ENCODE peak calls at places on chromosomes 2 and 18, in four cellular contexts. W, I, C and A are unnamed samples.
A peak's percentile ranks its signal among the peaks of the same experiment; 100 is the strongest.

GRCh38 chr2:61726456-61727209 is 127.2 kb downstream of the FAM161A start:
- DNase-seq in W (no peak), I (no peak), C (no peak), A (no peak)

GRCh38 chr18:35355140-35355618 is 11.0 kb upstream of the ZNF24 start:
- DNase-seq in W (peak; percentile 52), I (no peak), C (peak; percentile 85), A (peak; percentile 50)

GRCh38 chr2:121377676-121378075 is 92.7 kb upstream of the TFCP2L1 start:
- DNase-seq in W (no peak), I (no peak), C (no peak), A (no peak)

GRCh38 chr2:39107724-39108273 is 13.1 kb downstream of the SOS1 start:
- DNase-seq in W (no peak), I (no peak), C (no peak), A (no peak)

GRCh38 chr2:186889291-186889886 is 40.4 kb upstream of the ZSWIM2 start:
- DNase-seq in W (no peak), I (no peak), C (no peak), A (no peak)

GRCh38 chr2:165016772-165017411 is 61.6 kb upstream of the SLC38A11 start:
- DNase-seq in W (no peak), I (no peak), C (peak; percentile 48), A (peak; percentile 28)

GRCh38 chr18:8721716-8722115 is 16.4 kb downstream of the MTCL1 start:
- DNase-seq in W (no peak), I (no peak), C (peak; percentile 41), A (peak; percentile 56)

GRCh38 chr18:63869851-63870250 is 17.7 kb upstream of the SERPINB2 start:
- DNase-seq in W (no peak), I (no peak), C (no peak), A (no peak)

GRCh38 chr2:174846941-174847938 is 83.0 kb upstream of the CHRNA1 start:
- DNase-seq in W (peak; percentile 14), I (no peak), C (no peak), A (peak; percentile 20)

GRCh38 chr2:73162856-73163521 is 39.4 kb upstream of the NOTO start:
- DNase-seq in W (peak; percentile 32), I (no peak), C (no peak), A (no peak)

GRCh38 chr18:57915848-57916596 is 112.9 kb upstream of the ATP8B1 start:
- DNase-seq in W (peak; percentile 17), I (no peak), C (peak; percentile 17), A (no peak)

GRCh38 chr2:42923632-42924425 is 131.4 kb upstream of the HAAO start:
- DNase-seq in W (no peak), I (no peak), C (no peak), A (no peak)

GRCh38 chr2:94871226-94872087 is at the start of gene TEKT4:
- DNase-seq in W (no peak), I (no peak), C (no peak), A (peak; percentile 37)

GRCh38 chr2:84686783-84687442 is 170.6 kb downstream of the DNAH6 start:
- DNase-seq in W (no peak), I (no peak), C (peak; percentile 35), A (peak; percentile 27)

GRCh38 chr2:128217671-128218070 is 101.0 kb downstream of the HS6ST1 start:
- DNase-seq in W (no peak), I (no peak), C (no peak), A (no peak)

GRCh38 chr18:26474542-26474941 is 73.8 kb downstream of the KCTD1 start:
- DNase-seq in W (no peak), I (no peak), C (no peak), A (no peak)
- TF ChIP-seq POLR2AphosphoS2 in W (no peak), I (no peak), C (no peak), A (no peak)

GRCh38 chr2:234135750-234136221 is 85.3 kb downstream of the SPP2 start:
- DNase-seq in W (peak; percentile 36), I (peak; percentile 5), C (peak; percentile 64), A (peak; percentile 80)

GRCh38 chr2:234139755-234140154 is 89.3 kb downstream of the SPP2 start:
- DNase-seq in W (no peak), I (no peak), C (no peak), A (no peak)

GRCh38 chr2:234138836-234139235 is 88.3 kb downstream of the SPP2 start:
- DNase-seq in W (no peak), I (no peak), C (no peak), A (no peak)

GRCh38 chr2:234136461-234136860 is 86.0 kb downstream of the SPP2 start:
- DNase-seq in W (no peak), I (no peak), C (no peak), A (no peak)

GRCh38 chr2:234137400-234138014 is 87.0 kb downstream of the SPP2 start:
- DNase-seq in W (no peak), I (no peak), C (no peak), A (peak; percentile 21)
- TF ChIP-seq JUNB in W (no peak), I (no peak), C (no peak), A (peak; percentile 55)

GRCh38 chr18:48803518-48803917 is 147.2 kb downstream of the SMAD7 start:
- DNase-seq in W (peak; percentile 29), I (no peak), C (no peak), A (no peak)

GRCh38 chr18:48800877-48801727 is 149.7 kb downstream of the SMAD7 start:
- DNase-seq in W (no peak), I (peak; percentile 89), C (no peak), A (no peak)

GRCh38 chr18:48800479-48800876 is 150.3 kb downstream of the SMAD7 start:
- DNase-seq in W (no peak), I (no peak), C (no peak), A (no peak)

GRCh38 chr18:48802543-48803428 is 148.0 kb downstream of the SMAD7 start:
- DNase-seq in W (no peak), I (no peak), C (no peak), A (no peak)

DNA sequence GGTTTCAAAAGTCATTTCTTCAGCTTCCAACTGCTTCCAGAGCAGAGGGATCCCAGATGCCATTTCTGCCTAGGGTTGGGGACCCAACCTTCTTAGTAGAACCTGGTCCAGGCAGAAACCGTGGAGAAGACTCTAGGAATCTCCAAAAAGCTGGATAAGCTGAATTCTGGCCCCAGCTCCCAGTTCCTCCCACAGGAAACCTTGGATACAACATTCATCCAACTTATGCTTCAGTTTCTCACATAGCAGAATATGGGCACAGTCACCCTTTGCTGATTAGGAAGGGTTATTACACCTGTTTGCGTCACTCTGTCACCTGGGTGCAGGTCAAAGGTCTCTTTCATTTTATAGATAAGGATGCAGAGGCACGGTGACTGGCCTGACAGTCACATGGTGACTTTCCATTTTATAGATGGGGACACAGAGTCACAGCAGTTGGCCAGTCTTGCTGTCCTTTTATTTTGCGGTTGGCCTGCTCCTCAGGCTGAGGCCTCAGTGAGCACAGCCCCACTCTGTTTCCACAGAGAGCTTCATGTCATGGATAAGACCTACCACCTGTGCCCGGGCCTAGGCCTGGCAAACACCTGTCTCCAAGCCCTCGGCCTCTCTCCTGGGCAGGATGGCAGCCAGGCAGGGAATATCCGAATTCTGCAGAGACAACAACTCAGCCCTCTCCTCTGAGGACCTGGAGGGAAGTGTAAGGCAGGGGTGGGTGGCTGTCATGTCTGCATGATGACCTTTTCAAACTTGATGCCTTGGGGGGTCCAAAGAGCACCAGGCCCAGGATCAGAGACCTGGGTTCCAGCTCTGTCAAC is 148.8 kb downstream of the SMAD7 start:
- DNase-seq in W (no peak), I (no peak), C (no peak), A (no peak)
- TF ChIP-seq POLR2AphosphoS2 in W (no peak), I (no peak), C (no peak), A (no peak)

DNA sequence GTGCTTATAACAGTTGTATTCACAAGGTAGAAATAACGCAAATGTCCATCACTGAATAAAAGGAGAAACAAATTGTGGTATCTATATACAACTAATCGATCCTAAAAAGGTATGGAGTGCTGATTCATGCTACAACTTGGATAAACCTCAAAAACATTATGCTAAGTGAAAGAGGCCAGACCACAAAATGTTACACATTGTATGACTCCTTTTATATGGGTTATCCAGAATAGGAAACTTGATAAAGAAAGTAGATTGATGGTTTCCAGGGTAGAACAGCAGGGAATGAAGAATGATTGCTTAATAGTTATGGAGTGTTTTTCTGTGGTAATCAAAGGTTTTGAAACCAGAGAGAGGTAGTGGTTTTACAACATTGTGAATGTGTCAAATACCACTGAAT is 432.2 kb upstream of the TRIB2 start:
- DNase-seq in W (no peak), I (no peak), C (no peak), A (no peak)
- TF ChIP-seq JUNB in W (no peak), I (no peak), C (no peak), A (no peak)

GRCh38 chr2:211649331-211649730 is 889.3 kb downstream of the ERBB4 start:
- DNase-seq in W (no peak), I (no peak), C (no peak), A (no peak)
- TF ChIP-seq POLR2AphosphoS2 in W (no peak), I (no peak), C (no peak), A (no peak)

GRCh38 chr2:74646829-74647482 is 1.2 kb downstream of the M1AP start:
- DNase-seq in W (no peak), I (no peak), C (no peak), A (no peak)

GRCh38 chr2:74653589-74653984 is 460 bp upstream of the SEMA4F start:
- DNase-seq in W (no peak), I (no peak), C (no peak), A (no peak)

GRCh38 chr2:74646201-74646600 is 1.9 kb downstream of the M1AP start:
- DNase-seq in W (no peak), I (no peak), C (no peak), A (no peak)

GRCh38 chr2:74648009-74648443 is at the start of gene M1AP:
- DNase-seq in W (no peak), I (no peak), C (no peak), A (no peak)
- TF ChIP-seq JUNB in W (no peak), I (no peak), C (no peak), A (no peak)

GRCh38 chr18:43278401-43278800 is 1.1 kb upstream of the SYT4 start:
- DNase-seq in W (no peak), I (no peak), C (no peak), A (no peak)

GRCh38 chr18:43279015-43279758 is 1.9 kb upstream of the SYT4 start:
- DNase-seq in W (no peak), I (no peak), C (peak; percentile 31), A (peak; percentile 33)

GRCh38 chr18:43276471-43276870 is 819 bp downstream of the SYT4 start:
- DNase-seq in W (no peak), I (no peak), C (no peak), A (no peak)

GRCh38 chr18:43274526-43274925 is 2.8 kb downstream of the SYT4 start:
- DNase-seq in W (no peak), I (no peak), C (no peak), A (no peak)

DNA sequence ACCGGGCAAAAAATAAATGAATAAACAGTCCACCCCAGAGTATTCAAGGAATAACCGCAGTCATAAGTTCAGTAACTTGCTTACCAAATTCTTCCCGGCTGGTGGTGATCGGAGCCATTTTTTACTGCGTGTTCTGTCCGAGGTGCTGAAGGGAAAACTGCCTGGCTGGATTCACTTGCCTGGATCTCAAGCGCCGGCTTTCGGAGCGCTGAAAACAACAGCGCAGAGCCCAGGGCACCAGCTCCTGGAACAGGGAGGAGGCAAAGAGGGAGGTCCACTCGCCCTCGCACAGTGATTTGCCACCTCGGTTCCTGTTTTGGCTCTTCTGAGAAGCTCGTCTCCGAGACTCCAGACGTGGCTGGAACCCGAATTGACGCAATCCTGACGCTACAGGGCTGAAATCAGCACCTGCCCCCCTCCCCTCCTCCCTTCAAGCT is at the start of gene SYT4:
- DNase-seq in W (no peak), I (no peak), C (peak; percentile 8), A (peak; percentile 10)
- TF ChIP-seq POLR2AphosphoS2 in W (no peak), I (no peak), C (no peak), A (no peak)

GRCh38 chr2:169765523-169765922 is 31.9 kb downstream of the KLHL23 start:
- DNase-seq in W (no peak), I (no peak), C (peak; percentile 52), A (no peak)
- TF ChIP-seq JUNB in W (no peak), I (no peak), C (no peak), A (no peak)

GRCh38 chr18:48027401-48027931 is 97.0 kb upstream of the SMAD2 start:
- DNase-seq in W (no peak), I (no peak), C (no peak), A (no peak)
- TF ChIP-seq POLR2AphosphoS2 in W (no peak), I (no peak), C (no peak), A (no peak)